ENCODE peak calls at places on chromosome 21, in seven cellular contexts. One of them, this sample, is unnamed.

GRCh38 chr21:42395302-42395701 is 550 bp downstream of the TMPRSS3 start:
- DNase-seq in hippocampal formation: no peak
- DNase-seq in activated CD4-positive, CD25-positive, alpha-beta regulatory T cell: no peak
- DNase-seq in stimulated activated CD4-positive, alpha-beta T cell treated with anti-CD3 and anti-CD28 coated beads, Interleukin-1b, Interleukin-23, amount 100 ng/mL, for 24 hours: no peak
- DNase-seq in AG09309: no peak
- DNase-seq in bronchial epithelial cell: no peak
- DNase-seq in NCI-H345: no peak
- DNase-seq in this sample: no peak

GRCh38 chr21:29490016-29490415 is 191.3 kb downstream of the BACH1 start:
- DNase-seq in bronchial epithelial cell: no peak
- DNase-seq in NCI-H345: no peak
- DNase-seq in AG09309: no peak
- DNase-seq in hippocampal formation: no peak
- DNase-seq in stimulated activated CD4-positive, alpha-beta T cell treated with anti-CD3 and anti-CD28 coated beads, Interleukin-1b, Interleukin-23, amount 100 ng/mL, for 24 hours: no peak
- DNase-seq in activated CD4-positive, CD25-positive, alpha-beta regulatory T cell: no peak
- DNase-seq in this sample: peak; percentile 68

GRCh38 chr21:42632771-42633690 is 20.4 kb upstream of the PDE9A start:
- DNase-seq in bronchial epithelial cell: no peak
- DNase-seq in hippocampal formation: no peak
- DNase-seq in activated CD4-positive, CD25-positive, alpha-beta regulatory T cell: no peak
- DNase-seq in NCI-H345: no peak
- DNase-seq in stimulated activated CD4-positive, alpha-beta T cell treated with anti-CD3 and anti-CD28 coated beads, Interleukin-1b, Interleukin-23, amount 100 ng/mL, for 24 hours: no peak
- DNase-seq in AG09309: no peak
- DNase-seq in this sample: no peak

GRCh38 chr21:37153193-37153934 is 80.3 kb downstream of the TTC3 start:
- DNase-seq in AG09309: peak; percentile 92
- DNase-seq in NCI-H345: no peak
- DNase-seq in hippocampal formation: no peak
- DNase-seq in activated CD4-positive, CD25-positive, alpha-beta regulatory T cell: no peak
- DNase-seq in bronchial epithelial cell: peak; percentile 44
- DNase-seq in stimulated activated CD4-positive, alpha-beta T cell treated with anti-CD3 and anti-CD28 coated beads, Interleukin-1b, Interleukin-23, amount 100 ng/mL, for 24 hours: no peak
- DNase-seq in this sample: peak; percentile 96

GRCh38 chr21:46065215-46065992 is 32.5 kb upstream of the COL6A2 start:
- DNase-seq in hippocampal formation: no peak
- DNase-seq in activated CD4-positive, CD25-positive, alpha-beta regulatory T cell: no peak
- DNase-seq in bronchial epithelial cell: no peak
- DNase-seq in NCI-H345: no peak
- DNase-seq in stimulated activated CD4-positive, alpha-beta T cell treated with anti-CD3 and anti-CD28 coated beads, Interleukin-1b, Interleukin-23, amount 100 ng/mL, for 24 hours: no peak
- DNase-seq in AG09309: no peak
- DNase-seq in this sample: peak; percentile 59

GRCh38 chr21:34330055-34330454 is 33.8 kb upstream of the KCNE2 start:
- DNase-seq in stimulated activated CD4-positive, alpha-beta T cell treated with anti-CD3 and anti-CD28 coated beads, Interleukin-1b, Interleukin-23, amount 100 ng/mL, for 24 hours: no peak
- DNase-seq in hippocampal formation: no peak
- DNase-seq in activated CD4-positive, CD25-positive, alpha-beta regulatory T cell: no peak
- DNase-seq in bronchial epithelial cell: no peak
- DNase-seq in AG09309: no peak
- DNase-seq in NCI-H345: no peak
- DNase-seq in this sample: no peak

GRCh38 chr21:25636727-25637126 is 2.3 kb upstream of the JAM2 start:
- DNase-seq in AG09309: no peak
- DNase-seq in activated CD4-positive, CD25-positive, alpha-beta regulatory T cell: no peak
- DNase-seq in stimulated activated CD4-positive, alpha-beta T cell treated with anti-CD3 and anti-CD28 coated beads, Interleukin-1b, Interleukin-23, amount 100 ng/mL, for 24 hours: no peak
- DNase-seq in bronchial epithelial cell: peak; percentile 46
- DNase-seq in hippocampal formation: no peak
- DNase-seq in NCI-H345: no peak
- DNase-seq in this sample: no peak

GRCh38 chr21:39885119-39885848 is 18.0 kb downstream of the PCP4 start:
- DNase-seq in stimulated activated CD4-positive, alpha-beta T cell treated with anti-CD3 and anti-CD28 coated beads, Interleukin-1b, Interleukin-23, amount 100 ng/mL, for 24 hours: no peak
- DNase-seq in activated CD4-positive, CD25-positive, alpha-beta regulatory T cell: no peak
- DNase-seq in bronchial epithelial cell: no peak
- DNase-seq in hippocampal formation: peak; percentile 59
- DNase-seq in NCI-H345: peak; percentile 98
- DNase-seq in AG09309: no peak
- DNase-seq in this sample: no peak

GRCh38 chr21:46158666-46159300 is 3.4 kb upstream of the FTCD start:
- DNase-seq in hippocampal formation: no peak
- DNase-seq in AG09309: no peak
- DNase-seq in NCI-H345: no peak
- DNase-seq in stimulated activated CD4-positive, alpha-beta T cell treated with anti-CD3 and anti-CD28 coated beads, Interleukin-1b, Interleukin-23, amount 100 ng/mL, for 24 hours: no peak
- DNase-seq in activated CD4-positive, CD25-positive, alpha-beta regulatory T cell: no peak
- DNase-seq in bronchial epithelial cell: no peak
- DNase-seq in this sample: no peak

GRCh38 chr21:16768096-16768495 is 744.7 kb upstream of the CXADR start:
- DNase-seq in bronchial epithelial cell: no peak
- DNase-seq in hippocampal formation: no peak
- DNase-seq in activated CD4-positive, CD25-positive, alpha-beta regulatory T cell: no peak
- DNase-seq in NCI-H345: no peak
- DNase-seq in AG09309: no peak
- DNase-seq in stimulated activated CD4-positive, alpha-beta T cell treated with anti-CD3 and anti-CD28 coated beads, Interleukin-1b, Interleukin-23, amount 100 ng/mL, for 24 hours: no peak
- DNase-seq in this sample: no peak

GRCh38 chr21:26513212-26513611 is 59.9 kb downstream of the CYYR1 start:
- DNase-seq in stimulated activated CD4-positive, alpha-beta T cell treated with anti-CD3 and anti-CD28 coated beads, Interleukin-1b, Interleukin-23, amount 100 ng/mL, for 24 hours: no peak
- DNase-seq in hippocampal formation: no peak
- DNase-seq in bronchial epithelial cell: peak; percentile 56
- DNase-seq in AG09309: peak; percentile 55
- DNase-seq in activated CD4-positive, CD25-positive, alpha-beta regulatory T cell: no peak
- DNase-seq in NCI-H345: no peak
- DNase-seq in this sample: peak; percentile 59

GRCh38 chr21:43812139-43812821 is 22.9 kb downstream of the RRP1 start:
- DNase-seq in NCI-H345: peak; percentile 90
- DNase-seq in hippocampal formation: no peak
- DNase-seq in bronchial epithelial cell: peak; percentile 88
- DNase-seq in AG09309: no peak
- DNase-seq in stimulated activated CD4-positive, alpha-beta T cell treated with anti-CD3 and anti-CD28 coated beads, Interleukin-1b, Interleukin-23, amount 100 ng/mL, for 24 hours: no peak
- DNase-seq in activated CD4-positive, CD25-positive, alpha-beta regulatory T cell: no peak
- DNase-seq in this sample: no peak

This sample was measured in EH.